ENCODE peak calls at places on chromosome 18, in four cellular contexts. One of them, this sample, is unnamed.

GRCh38 chr18:6728809-6729246 is 688 bp upstream of the ARHGAP28 start:
- DNase-seq in GM23248: no peak
- DNase-seq in neural progenitor cell: no peak
- DNase-seq in HCT116: no peak
- DNase-seq in this sample: no peak

GRCh38 chr18:46296656-46297055 is 192.5 kb downstream of the HAUS1 start:
- DNase-seq in GM23248: no peak
- DNase-seq in neural progenitor cell: no peak
- DNase-seq in HCT116: no peak
- DNase-seq in this sample: no peak

GRCh38 chr18:80068571-80069272 is 34.5 kb downstream of the RBFA start:
- DNase-seq in GM23248: no peak
- DNase-seq in neural progenitor cell: no peak
- DNase-seq in HCT116: no peak
- DNase-seq in this sample: no peak

GRCh38 chr18:65429601-65430000 is 321.2 kb upstream of the CDH7 start:
- DNase-seq in GM23248: no peak
- DNase-seq in neural progenitor cell: no peak
- DNase-seq in HCT116: no peak
- DNase-seq in this sample: no peak

GRCh38 chr18:49055787-49056186 is 105.0 kb upstream of the SMAD7 start:
- DNase-seq in GM23248: peak
- DNase-seq in neural progenitor cell: no peak
- DNase-seq in HCT116: no peak
- DNase-seq in this sample: no peak

GRCh38 chr18:49227456-49227855 is 233.0 kb downstream of the DYM start:
- DNase-seq in GM23248: peak
- DNase-seq in neural progenitor cell: no peak
- DNase-seq in HCT116: no peak
- DNase-seq in this sample: no peak

GRCh38 chr18:28112056-28112470 is 64.9 kb downstream of the CDH2 start:
- DNase-seq in GM23248: peak
- DNase-seq in neural progenitor cell: no peak
- DNase-seq in HCT116: no peak
- DNase-seq in this sample: no peak

GRCh38 chr18:75249672-75250470 is 39.3 kb downstream of the TSHZ1 start:
- DNase-seq in GM23248: no peak
- DNase-seq in neural progenitor cell: no peak
- DNase-seq in HCT116: no peak
- DNase-seq in this sample: no peak

GRCh38 chr18:7038330-7038846 is 79.2 kb downstream of the LAMA1 start:
- DNase-seq in GM23248: peak
- DNase-seq in neural progenitor cell: peak
- DNase-seq in HCT116: no peak
- DNase-seq in this sample: peak

GRCh38 chr18:9796933-9797549 is 88.7 kb upstream of the TXNDC2 start:
- DNase-seq in GM23248: peak
- DNase-seq in neural progenitor cell: no peak
- DNase-seq in HCT116: no peak
- DNase-seq in this sample: peak

GRCh38 chr18:3481696-3482210 is 31.8 kb downstream of the TGIF1 start:
- DNase-seq in GM23248: peak
- DNase-seq in neural progenitor cell: peak
- DNase-seq in HCT116: peak
- DNase-seq in this sample: peak

GRCh38 chr18:54209471-54210180 is 14.8 kb downstream of the MBD2 start:
- DNase-seq in GM23248: peak
- DNase-seq in neural progenitor cell: no peak
- DNase-seq in HCT116: no peak
- DNase-seq in this sample: no peak

GRCh38 chr18:457120-457519 is 43.4 kb downstream of the COLEC12 start:
- DNase-seq in GM23248: peak
- DNase-seq in neural progenitor cell: peak
- DNase-seq in HCT116: no peak
- DNase-seq in this sample: peak

GRCh38 chr18:72208920-72209676 is 335.0 kb downstream of the CBLN2 start:
- DNase-seq in GM23248: no peak
- DNase-seq in neural progenitor cell: no peak
- DNase-seq in HCT116: no peak
- DNase-seq in this sample: no peak

GRCh38 chr18:1573732-1574131 is 669.1 kb downstream of the ADCYAP1 start:
- DNase-seq in GM23248: no peak
- DNase-seq in neural progenitor cell: no peak
- DNase-seq in HCT116: no peak
- DNase-seq in this sample: no peak

GRCh38 chr18:2143666-2144065 is 427.6 kb downstream of the METTL4 start:
- DNase-seq in GM23248: no peak
- DNase-seq in neural progenitor cell: no peak
- DNase-seq in HCT116: no peak
- DNase-seq in this sample: no peak

GRCh38 chr18:51447351-51447896 is 249.9 kb upstream of the MEX3C start:
- DNase-seq in GM23248: no peak
- DNase-seq in neural progenitor cell: no peak
- DNase-seq in HCT116: no peak
- DNase-seq in this sample: no peak

GRCh38 chr18:78741381-78742340 is 238.0 kb upstream of the SALL3 start:
- DNase-seq in GM23248: no peak
- DNase-seq in neural progenitor cell: no peak
- DNase-seq in HCT116: no peak
- DNase-seq in this sample: no peak

GRCh38 chr18:3329871-3330270 is 67.9 kb downstream of the MYL12B start:
- DNase-seq in GM23248: no peak
- DNase-seq in neural progenitor cell: no peak
- DNase-seq in HCT116: no peak
- DNase-seq in this sample: no peak

GRCh38 chr18:2338601-2339000 is 232.7 kb downstream of the METTL4 start:
- DNase-seq in GM23248: no peak
- DNase-seq in neural progenitor cell: no peak
- DNase-seq in HCT116: no peak
- DNase-seq in this sample: no peak

GRCh38 chr18:3998698-3999333 is 456.3 kb downstream of the DLGAP1 start:
- DNase-seq in GM23248: peak
- DNase-seq in neural progenitor cell: peak
- DNase-seq in HCT116: peak
- DNase-seq in this sample: peak

GRCh38 chr18:58454406-58455061 is 174.4 kb downstream of the ALPK2 start:
- DNase-seq in GM23248: no peak
- DNase-seq in neural progenitor cell: no peak
- DNase-seq in HCT116: no peak
- DNase-seq in this sample: no peak

GRCh38 chr18:75244336-75244735 is 33.7 kb downstream of the TSHZ1 start:
- DNase-seq in GM23248: no peak
- DNase-seq in neural progenitor cell: peak
- DNase-seq in HCT116: no peak
- DNase-seq in this sample: peak

GRCh38 chr18:54004828-54005227 is 219.6 kb downstream of the MBD2 start:
- DNase-seq in GM23248: peak
- DNase-seq in neural progenitor cell: no peak
- DNase-seq in HCT116: no peak
- DNase-seq in this sample: no peak

GRCh38 chr18:79402977-79403722 is 7.4 kb downstream of the NFATC1 start:
- DNase-seq in GM23248: peak
- DNase-seq in neural progenitor cell: no peak
- DNase-seq in HCT116: no peak
- DNase-seq in this sample: no peak

GRCh38 chr18:59300676-59301285 is 17.7 kb downstream of the CPLX4 start:
- DNase-seq in GM23248: no peak
- DNase-seq in neural progenitor cell: no peak
- DNase-seq in HCT116: no peak
- DNase-seq in this sample: no peak

GRCh38 chr18:59951591-59951990 is 51.8 kb downstream of the PMAIP1 start:
- DNase-seq in GM23248: no peak
- DNase-seq in neural progenitor cell: no peak
- DNase-seq in HCT116: peak
- DNase-seq in this sample: no peak

GRCh38 chr18:45505497-45506206 is 109.6 kb upstream of the SLC14A2 start:
- DNase-seq in GM23248: peak
- DNase-seq in neural progenitor cell: no peak
- DNase-seq in HCT116: no peak
- DNase-seq in this sample: no peak

GRCh38 chr18:49023938-49024341 is 73.2 kb upstream of the SMAD7 start:
- DNase-seq in GM23248: no peak
- DNase-seq in neural progenitor cell: no peak
- DNase-seq in HCT116: no peak
- DNase-seq in this sample: no peak

GRCh38 chr18:39839782-39840181 is 2115.3 kb upstream of the PIK3C3 start:
- DNase-seq in GM23248: no peak
- DNase-seq in neural progenitor cell: no peak
- DNase-seq in HCT116: no peak
- DNase-seq in this sample: no peak
- TF ChIP-seq EZH2phosphoT487 in GM23248: no peak
- TF ChIP-seq EZH2phosphoT487 in neural progenitor cell: no peak
- TF ChIP-seq EZH2phosphoT487 in HCT116: no peak
- TF ChIP-seq EZH2phosphoT487 in this sample: no peak

GRCh38 chr18:31828613-31829012 is 67.9 kb upstream of the SLC25A52 start:
- DNase-seq in GM23248: no peak
- DNase-seq in neural progenitor cell: no peak
- DNase-seq in HCT116: no peak
- DNase-seq in this sample: no peak

GRCh38 chr18:31830686-31831085 is 70.0 kb upstream of the SLC25A52 start:
- DNase-seq in GM23248: no peak
- DNase-seq in neural progenitor cell: no peak
- DNase-seq in HCT116: no peak
- DNase-seq in this sample: no peak

GRCh38 chr18:31821452-31822171 is 60.9 kb upstream of the SLC25A52 start:
- DNase-seq in GM23248: no peak
- DNase-seq in neural progenitor cell: no peak
- DNase-seq in HCT116: no peak
- DNase-seq in this sample: no peak

GRCh38 chr18:31819925-31820229 is 59.2 kb upstream of the SLC25A52 start:
- DNase-seq in GM23248: no peak
- DNase-seq in neural progenitor cell: no peak
- DNase-seq in HCT116: no peak
- DNase-seq in this sample: no peak

DNA sequence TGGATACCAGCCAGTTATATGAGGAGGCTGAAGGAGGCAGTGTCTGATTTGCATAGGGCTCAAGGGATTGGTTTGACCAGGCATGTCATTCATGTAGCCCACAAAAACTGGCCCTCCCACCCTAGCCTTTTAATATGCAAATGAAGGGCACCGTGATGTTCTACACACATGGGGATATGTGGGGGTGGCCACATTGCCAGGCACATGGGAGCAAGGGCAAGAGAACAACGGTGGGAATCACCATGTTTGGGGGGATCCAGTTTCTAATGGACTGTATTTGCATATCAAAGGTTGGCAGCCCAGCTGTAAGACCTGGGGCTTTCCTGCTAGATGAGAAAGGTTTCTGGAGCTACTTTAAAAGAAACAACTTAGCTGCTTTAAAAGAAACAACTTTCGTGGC is 65.1 kb upstream of the SLC25A52 start:
- DNase-seq in GM23248: no peak
- DNase-seq in neural progenitor cell: peak
- DNase-seq in HCT116: no peak
- DNase-seq in this sample: no peak
- TF ChIP-seq EZH2phosphoT487 in GM23248: no peak
- TF ChIP-seq EZH2phosphoT487 in neural progenitor cell: no peak
- TF ChIP-seq EZH2phosphoT487 in HCT116: no peak
- TF ChIP-seq EZH2phosphoT487 in this sample: no peak

DNA sequence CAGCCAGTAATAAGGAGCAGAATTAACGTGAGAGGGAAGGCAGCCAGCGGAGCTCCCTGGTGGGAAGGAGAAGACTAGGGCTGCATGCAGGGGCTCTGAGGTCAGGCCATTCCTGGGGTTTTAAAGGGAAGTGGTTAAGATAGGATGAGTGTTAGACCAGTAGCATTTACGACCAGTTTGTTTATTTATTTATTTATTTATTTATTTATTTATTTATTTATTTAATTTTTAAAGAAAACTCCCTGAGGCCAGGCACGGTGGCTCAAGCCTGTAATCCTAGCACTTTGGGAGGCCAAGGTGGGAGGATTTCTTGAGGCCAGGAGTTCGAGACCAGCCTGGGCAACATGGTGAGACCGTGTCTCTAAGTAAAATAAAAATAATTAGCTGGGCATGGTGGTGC is 152.8 kb downstream of the FHOD3 start:
- DNase-seq in GM23248: no peak
- DNase-seq in neural progenitor cell: no peak
- DNase-seq in HCT116: no peak
- DNase-seq in this sample: no peak
- TF ChIP-seq EZH2phosphoT487 in GM23248: no peak
- TF ChIP-seq EZH2phosphoT487 in neural progenitor cell: no peak
- TF ChIP-seq EZH2phosphoT487 in HCT116: no peak
- TF ChIP-seq EZH2phosphoT487 in this sample: no peak

GRCh38 chr18:13390196-13390595 is 171.6 kb downstream of the LDLRAD4 start:
- DNase-seq in GM23248: no peak
- DNase-seq in neural progenitor cell: no peak
- DNase-seq in HCT116: no peak
- DNase-seq in this sample: no peak
- TF ChIP-seq EZH2phosphoT487 in GM23248: no peak
- TF ChIP-seq EZH2phosphoT487 in neural progenitor cell: no peak
- TF ChIP-seq EZH2phosphoT487 in HCT116: no peak
- TF ChIP-seq EZH2phosphoT487 in this sample: no peak

GRCh38 chr18:63977040-63977439 is 7.2 kb downstream of the SERPINB8 start:
- DNase-seq in GM23248: no peak
- DNase-seq in neural progenitor cell: no peak
- DNase-seq in HCT116: no peak
- DNase-seq in this sample: no peak

GRCh38 chr18:63980027-63980426 is 10.1 kb downstream of the SERPINB8 start:
- DNase-seq in GM23248: peak
- DNase-seq in neural progenitor cell: no peak
- DNase-seq in HCT116: no peak
- DNase-seq in this sample: no peak

GRCh38 chr18:63980896-63981454 is 11.1 kb downstream of the SERPINB8 start:
- DNase-seq in GM23248: no peak
- DNase-seq in neural progenitor cell: no peak
- DNase-seq in HCT116: no peak
- DNase-seq in this sample: no peak

GRCh38 chr18:63981719-63982118 is 11.8 kb downstream of the SERPINB8 start:
- DNase-seq in GM23248: no peak
- DNase-seq in neural progenitor cell: no peak
- DNase-seq in HCT116: no peak
- DNase-seq in this sample: no peak

GRCh38 chr18:63979409-63979908 is 9.6 kb downstream of the SERPINB8 start:
- DNase-seq in GM23248: peak
- DNase-seq in neural progenitor cell: peak
- DNase-seq in HCT116: peak
- DNase-seq in this sample: peak
- TF ChIP-seq EZH2phosphoT487 in GM23248: no peak
- TF ChIP-seq EZH2phosphoT487 in neural progenitor cell: no peak
- TF ChIP-seq EZH2phosphoT487 in HCT116: no peak
- TF ChIP-seq EZH2phosphoT487 in this sample: no peak

GRCh38 chr18:26086959-26087358 is 3.5 kb downstream of the SS18 start:
- DNase-seq in GM23248: no peak
- DNase-seq in neural progenitor cell: no peak
- DNase-seq in HCT116: no peak
- DNase-seq in this sample: no peak

GRCh38 chr18:26088482-26088881 is 1.9 kb downstream of the SS18 start:
- DNase-seq in GM23248: peak
- DNase-seq in neural progenitor cell: no peak
- DNase-seq in HCT116: no peak
- DNase-seq in this sample: no peak

GRCh38 chr18:26089247-26090129 is 925 bp downstream of the SS18 start:
- DNase-seq in GM23248: peak
- DNase-seq in neural progenitor cell: peak
- DNase-seq in HCT116: no peak
- DNase-seq in this sample: peak

GRCh38 chr18:26090130-26091046 is at the start of gene SS18:
- DNase-seq in GM23248: peak
- DNase-seq in neural progenitor cell: peak
- DNase-seq in HCT116: peak
- DNase-seq in this sample: peak

GRCh38 chr18:26091047-26091630 is 726 bp upstream of the SS18 start:
- DNase-seq in GM23248: peak
- DNase-seq in neural progenitor cell: no peak
- DNase-seq in HCT116: peak
- DNase-seq in this sample: no peak
- TF ChIP-seq EZH2phosphoT487 in GM23248: no peak
- TF ChIP-seq EZH2phosphoT487 in neural progenitor cell: no peak
- TF ChIP-seq EZH2phosphoT487 in HCT116: no peak
- TF ChIP-seq EZH2phosphoT487 in this sample: no peak